ENCODE peak calls at places on chromosomes 6 and 20, in seven cellular contexts. Z is neural progenitor cell, E is lung, R is breast epithelium, N is uterus, S is HL-60, I is left lung. O is an unnamed sample. For H3K27me3, the result is how much of the 10 kb centered on the place peaks cover.

GRCh38 chr20:40493071-40493470 is 196.0 kb downstream of the MAFB start:
- DNase-seq in I (peak), S (no peak), N (peak), Z (no peak), R (no peak), E (peak), O (no peak)

GRCh38 chr6:159935633-159936032 is 33.2 kb upstream of the IGF2R start:
- DNase-seq in E (no peak), S (no peak), Z (no peak), N (no peak), I (no peak), R (no peak), O (no peak)

GRCh38 chr6:100305237-100305869 is 159.4 kb downstream of the SIM1 start:
- DNase-seq in E (no peak), Z (no peak), S (no peak), N (no peak), I (no peak), R (no peak), O (no peak)

GRCh38 chr20:39600156-39600555 is 638.0 kb downstream of the DHX35 start:
- DNase-seq in S (no peak), R (no peak), N (no peak), I (no peak), Z (no peak), E (no peak), O (no peak)

GRCh38 chr20:20624914-20625313 is 87.5 kb downstream of the RALGAPA2 start:
- DNase-seq in N (no peak), S (no peak), E (no peak), R (no peak), Z (no peak), I (no peak), O (no peak)

GRCh38 chr6:88455317-88455716 is 289.2 kb upstream of the CNR1 start:
- DNase-seq in I (no peak), R (no peak), S (no peak), E (no peak), Z (no peak), N (no peak), O (no peak)

GRCh38 chr20:19212524-19213502 is at the start of gene SLC24A3:
- DNase-seq in N (peak), S (peak), R (peak), Z (peak), I (peak), E (peak), O (peak)

GRCh38 chr20:25541676-25542075 is 43.7 kb downstream of the NINL start:
- DNase-seq in Z (no peak), N (no peak), S (no peak), E (no peak), I (no peak), R (no peak), O (no peak)

GRCh38 chr6:108796875-108797274 is 51.3 kb upstream of the ARMC2 start:
- DNase-seq in I (no peak), N (no peak), E (no peak), Z (no peak), S (no peak), R (no peak), O (no peak)

GRCh38 chr6:91088976-91089375 is 502.1 kb upstream of the MAP3K7 start:
- DNase-seq in R (no peak), Z (no peak), I (no peak), E (no peak), S (no peak), N (no peak), O (no peak)

GRCh38 chr6:84137051-84137375 is 90.4 kb downstream of the CEP162 start:
- DNase-seq in S (no peak), E (no peak), N (no peak), I (no peak), Z (no peak), R (no peak), O (no peak)

GRCh38 chr6:27616313-27617045 is 143.6 kb upstream of the ZNF184 start:
- DNase-seq in R (no peak), Z (no peak), N (no peak), E (no peak), I (no peak), S (no peak), O (no peak)

GRCh38 chr6:63598001-63598250 is 25.6 kb downstream of the LOC128125822 start:
- DNase-seq in I (no peak), S (no peak), R (no peak), Z (no peak), E (no peak), N (no peak), O (no peak)

GRCh38 chr6:162377735-162378134 is 349.8 kb downstream of the PRKN start:
- DNase-seq in E (no peak), R (no peak), S (no peak), N (no peak), Z (no peak), I (no peak), O (no peak)

GRCh38 chr20:6622041-6622440 is 145.4 kb upstream of the BMP2 start:
- DNase-seq in I (no peak), R (no peak), N (no peak), S (no peak), E (no peak), Z (no peak), O (no peak)

GRCh38 chr6:134550604-134551003 is 232.7 kb upstream of the SGK1 start:
- DNase-seq in N (no peak), R (no peak), S (no peak), Z (no peak), E (no peak), I (no peak), O (no peak)

GRCh38 chr20:58233393-58233792 is 4.9 kb upstream of the ANKRD60 start:
- DNase-seq in I (no peak), Z (no peak), S (no peak), E (no peak), R (no peak), N (no peak), O (no peak)

GRCh38 chr20:40945754-40946451 is 82.7 kb upstream of the TOP1 start:
- DNase-seq in S (peak), E (no peak), Z (peak), R (no peak), I (no peak), N (no peak), O (peak)

GRCh38 chr20:1793821-1794220 is 101.4 kb upstream of the SIRPA start:
- DNase-seq in R (no peak), Z (no peak), S (no peak), N (no peak), E (no peak), I (no peak), O (no peak)

GRCh38 chr20:20367681-20368413 is at the start of gene INSM1:
- DNase-seq in N (no peak), I (no peak), S (no peak), Z (peak), E (no peak), R (no peak), O (no peak)

GRCh38 chr6:14966111-14966901 is 279.6 kb upstream of the JARID2 start:
- DNase-seq in N (no peak), R (no peak), E (no peak), S (no peak), Z (no peak), I (no peak), O (no peak)

GRCh38 chr6:41345901-41346300 is 10.5 kb downstream of the NCR2 start:
- DNase-seq in Z (no peak), S (no peak), R (no peak), I (no peak), N (no peak), E (peak), O (no peak)

GRCh38 chr6:108174371-108175175 is 8.8 kb downstream of the NR2E1 start:
- DNase-seq in I (no peak), N (no peak), R (no peak), Z (peak), E (no peak), S (peak), O (no peak)

GRCh38 chr6:81979767-81980166 is 227.3 kb upstream of the TENT5A start:
- DNase-seq in N (no peak), R (no peak), E (no peak), I (no peak), Z (no peak), S (no peak), O (no peak)

GRCh38 chr6:26250806-26251075 is 114.3 kb upstream of the BTN3A2 start:
- DNase-seq in E (no peak), N (no peak), Z (peak), S (no peak), R (no peak), I (no peak), O (no peak)

GRCh38 chr6:127494240-127494767 is 24.8 kb downstream of the MTCL3 start:
- DNase-seq in N (no peak), Z (no peak), S (no peak), I (no peak), E (no peak), R (no peak), O (no peak)
- H3K27ac ChIP-seq in N (no peak), Z (no peak), S (no peak), I (no peak), E (no peak), R (no peak), O (no peak)

DNA sequence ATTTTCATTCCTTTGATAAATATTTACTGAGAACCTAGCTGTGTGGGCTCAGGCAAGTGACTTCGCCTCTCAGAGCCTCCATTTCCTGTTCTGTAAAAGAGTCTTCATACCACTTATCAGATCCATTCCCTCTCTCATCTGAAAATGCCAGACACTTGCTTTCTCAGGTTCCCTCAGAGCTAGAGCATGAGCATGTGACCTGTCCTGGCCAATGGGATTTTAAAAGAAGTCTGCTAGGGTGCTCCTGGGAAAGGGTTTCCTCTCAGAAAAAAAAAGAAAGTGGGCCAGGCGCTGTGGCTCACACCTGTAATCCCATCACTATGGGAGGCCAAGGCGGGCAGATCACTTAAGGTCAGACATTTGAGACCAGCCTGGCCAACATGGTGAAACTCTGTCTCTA is 5.3 kb downstream of the KCNB1 start:
- DNase-seq in N (no peak), R (no peak), I (no peak), S (no peak), Z (no peak), E (no peak), O (no peak)
- H3K27me3 ChIP-seq in N (under half), R (under half), I (half or more), S (under half), Z (under half), E (under half), O (under half)

GRCh38 chr6:20907486-20908071 is 373.3 kb downstream of the CDKAL1 start:
- DNase-seq in Z (no peak), E (no peak), S (no peak), I (peak), R (no peak), N (no peak), O (no peak)
- TF ChIP-seq CTCF in Z (no peak), E (no peak), S (no peak), I (no peak), R (no peak), N (no peak), O (no peak)

GRCh38 chr20:47620808-47621805 is 119.4 kb downstream of the NCOA3 start:
- DNase-seq in Z (peak), E (no peak), R (no peak), I (no peak), S (peak), N (no peak), O (peak)
- H3K27ac ChIP-seq in Z (no peak), E (no peak), R (no peak), I (no peak), S (no peak), N (no peak), O (no peak)

GRCh38 chr6:7296602-7297001 is 16.4 kb downstream of the SSR1 start:
- DNase-seq in R (no peak), S (no peak), Z (no peak), N (no peak), I (no peak), E (no peak), O (no peak)

GRCh38 chr6:7298113-7298512 is 14.9 kb downstream of the SSR1 start:
- DNase-seq in N (no peak), R (no peak), E (no peak), I (no peak), S (no peak), Z (no peak), O (no peak)

GRCh38 chr6:7295916-7296315 is 17.1 kb downstream of the SSR1 start:
- DNase-seq in I (no peak), E (no peak), Z (no peak), N (no peak), R (no peak), S (no peak), O (no peak)

GRCh38 chr6:7300890-7301289 is 12.1 kb downstream of the SSR1 start:
- DNase-seq in R (no peak), E (no peak), I (no peak), N (no peak), Z (no peak), S (no peak), O (no peak)

DNA sequence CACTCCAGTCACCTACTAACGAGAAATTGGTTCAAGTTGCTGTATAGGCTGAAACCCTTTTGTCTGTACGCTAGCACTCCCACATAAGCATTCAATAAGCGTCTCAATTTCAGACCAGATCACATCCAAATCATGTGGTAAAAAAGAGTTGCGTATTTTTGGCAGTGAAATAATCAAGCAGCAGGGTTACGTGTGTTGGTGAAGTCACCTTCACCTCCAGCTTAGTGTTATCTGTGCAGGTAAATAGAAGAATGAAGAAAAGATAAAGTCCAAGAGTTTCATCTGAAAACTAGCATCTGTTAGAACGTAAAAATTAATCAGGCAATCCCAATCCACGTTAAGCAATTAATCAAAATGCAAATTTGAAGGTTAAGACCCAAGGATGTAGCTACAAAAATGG is 11.3 kb downstream of the SSR1 start:
- DNase-seq in Z (no peak), R (no peak), I (no peak), N (no peak), E (no peak), S (no peak), O (no peak)
- H3K27me3 ChIP-seq in Z (under half), R (under half), I (under half), N (under half), E (under half), S (under half), O (under half)

DNA sequence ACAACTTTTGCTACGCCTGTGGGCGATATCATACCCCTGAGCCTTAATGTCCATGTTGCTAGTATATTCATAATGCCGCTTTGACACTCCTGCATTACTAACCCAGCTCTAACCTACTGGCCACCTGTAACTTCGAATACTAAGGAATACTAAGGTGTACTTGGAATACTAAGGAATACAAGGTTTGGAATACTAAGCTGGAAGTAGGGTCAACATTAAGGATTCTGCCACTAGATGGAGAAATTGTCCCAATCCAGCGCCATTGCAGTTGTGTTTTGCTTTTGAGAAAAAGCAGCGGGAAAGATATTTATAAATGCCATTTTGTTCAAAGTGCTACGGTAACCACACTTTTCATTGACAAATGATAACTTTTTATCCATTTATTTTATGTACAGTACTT is 10.7 kb downstream of the TBXT start:
- DNase-seq in I (no peak), E (no peak), N (no peak), S (no peak), Z (peak), R (no peak), O (no peak)
- TF ChIP-seq CTCF in I (peak), E (no peak), N (no peak), S (no peak), Z (peak), R (no peak), O (no peak)

DNA sequence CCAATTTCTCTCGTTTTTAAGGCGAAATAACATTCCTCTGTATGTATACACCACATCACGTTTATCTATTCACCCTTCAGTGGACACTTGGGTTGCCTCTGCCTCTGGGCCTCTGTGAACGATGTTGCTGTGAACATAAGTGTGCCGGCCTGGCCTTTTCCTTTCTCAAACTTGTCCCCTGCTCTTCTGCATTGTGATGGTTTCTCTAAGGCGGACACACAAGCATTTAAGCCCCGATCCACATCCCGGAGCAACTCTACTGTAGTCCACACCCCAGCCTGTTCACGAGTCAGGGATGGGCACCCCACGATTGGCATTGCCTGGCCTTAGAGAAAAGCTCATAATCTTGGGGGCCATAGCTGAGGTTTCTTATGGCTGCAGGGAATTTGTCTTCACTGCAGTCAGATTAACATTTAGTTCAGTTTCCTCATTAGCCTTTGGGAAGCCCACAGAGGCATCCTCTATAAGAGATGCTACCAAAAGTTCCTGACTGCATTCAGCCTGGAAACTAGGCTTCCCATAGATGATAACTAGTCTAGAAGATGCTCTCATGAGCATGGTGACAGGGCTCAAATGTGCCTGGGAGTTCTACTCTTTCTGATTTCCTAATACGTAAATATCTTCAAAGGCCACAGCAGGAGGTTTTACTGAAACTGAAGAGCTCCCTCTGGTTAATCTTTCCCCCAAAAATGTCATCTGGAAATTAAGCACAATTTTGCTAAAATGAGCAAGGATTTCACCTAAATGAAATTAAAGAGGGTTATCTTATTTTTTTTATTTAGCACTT is 772 bp downstream of the ZC3H12D start:
- DNase-seq in N (no peak), I (no peak), Z (no peak), S (no peak), R (no peak), E (no peak), O (no peak)
- H3K27ac ChIP-seq in N (no peak), I (peak), Z (no peak), S (peak), R (no peak), E (peak), O (no peak)

GRCh38 chr20:709864-710761 is 34.5 kb upstream of the SCRT2 start:
- DNase-seq in I (no peak), E (no peak), Z (peak), S (no peak), N (no peak), R (no peak), O (no peak)
- H3K27me3 ChIP-seq in I (half or more), E (under half), Z (under half), S (under half), N (under half), R (under half), O (half or more)

DNA sequence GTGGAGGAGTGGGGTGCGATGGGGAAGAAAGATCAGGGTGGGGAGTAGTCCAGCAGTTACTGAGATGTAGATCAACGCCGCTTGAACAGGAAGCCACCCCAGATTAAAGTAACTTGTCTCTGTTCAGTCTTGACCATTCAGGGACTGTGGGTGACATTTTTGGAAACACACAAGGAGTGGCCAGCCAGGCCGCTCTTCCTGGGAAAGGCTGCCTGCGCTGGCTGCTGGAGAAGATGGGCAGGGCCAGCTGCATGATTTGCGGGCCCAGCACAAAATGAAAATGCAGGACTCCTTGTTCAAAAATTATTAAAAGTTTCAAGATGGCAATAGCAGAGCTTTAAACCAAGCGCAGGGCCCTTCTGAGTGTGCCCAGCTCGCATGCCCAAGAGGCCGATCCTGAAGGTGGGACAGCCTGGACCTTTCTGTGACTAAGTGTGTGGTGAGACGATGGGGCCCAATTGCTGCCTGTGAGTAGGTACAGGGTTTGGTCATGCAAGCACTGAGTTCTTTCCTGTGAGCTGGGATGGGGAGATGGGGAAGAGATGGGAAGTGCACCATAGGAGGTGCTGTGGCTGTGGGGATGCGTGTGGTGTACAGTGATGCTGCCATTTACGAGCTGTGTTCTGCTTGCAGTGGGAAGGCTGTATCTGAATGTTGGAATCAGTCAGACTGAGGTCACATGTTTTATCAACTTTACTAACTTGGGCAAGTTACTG is 51.3 kb downstream of the DAAM2 start:
- DNase-seq in S (no peak), E (no peak), I (no peak), Z (no peak), N (no peak), R (no peak), O (no peak)
- TF ChIP-seq CTCF in S (no peak), E (no peak), I (no peak), Z (no peak), N (no peak), R (no peak), O (no peak)

O was measured in foreskin keratinocyte.